ENCODE peak calls at places on chromosomes 16 and 17, in ten cellular contexts. V is right lobe of liver, J is MM.1S, K is endothelial cell, D is ascending aorta, F is GM12865, O is mammary epithelial cell, Q is fibroblast of lung, P is spleen, E is IMR-90. H is an unnamed sample.

GRCh38 chr17:56908061-56908542 is 5.7 kb downstream of the TRIM25 start:
- DNase-seq in V (peak; percentile 61), J (peak; percentile 65), K (no peak), D (peak; percentile 40), F (peak; percentile 87), O (no peak), Q (no peak), P (peak; percentile 96), E (no peak), H (no peak)

GRCh38 chr17:77572851-77573250 is 385.7 kb upstream of the TNRC6C start:
- DNase-seq in V (no peak), J (no peak), K (no peak), D (no peak), F (no peak), O (no peak), Q (no peak), P (peak; percentile 45), E (no peak), H (no peak)

GRCh38 chr16:88337021-88337420 is 45.7 kb upstream of the ZNF469 start:
- DNase-seq in V (no peak), J (no peak), K (no peak), D (no peak), F (no peak), O (no peak), Q (peak; percentile 61), P (no peak), E (peak; percentile 10), H (no peak)

GRCh38 chr17:10612957-10613744 is 44.0 kb downstream of the MYH3 start:
- DNase-seq in V (no peak), J (no peak), K (no peak), D (no peak), F (no peak), O (no peak), Q (peak; percentile 12), P (no peak), E (peak; percentile 45), H (no peak)

GRCh38 chr17:81253358-81254131 is 14.4 kb downstream of the NDUFAF8 start:
- DNase-seq in V (no peak), J (no peak), K (peak; percentile 61), D (no peak), F (peak; percentile 45), O (no peak), Q (peak; percentile 10), P (no peak), E (peak; percentile 31), H (no peak)

GRCh38 chr17:52064791-52065211 is 93.7 kb downstream of the CA10 start:
- DNase-seq in V (no peak), J (no peak), K (no peak), D (no peak), F (no peak), O (peak; percentile 25), Q (peak; percentile 57), P (no peak), E (no peak), H (no peak)

GRCh38 chr17:33854596-33854995 is 400.5 kb upstream of the CCL2 start:
- DNase-seq in V (no peak), J (no peak), K (no peak), D (no peak), F (no peak), O (no peak), Q (peak; percentile 62), P (no peak), E (no peak), H (no peak)

GRCh38 chr16:9370071-9370491 is 278.6 kb downstream of the HAPSTR1 start:
- DNase-seq in V (no peak), J (no peak), K (no peak), D (no peak), F (no peak), O (no peak), Q (no peak), P (no peak), E (no peak), H (no peak)

GRCh38 chr17:19664136-19664820 is 15.7 kb downstream of the ALDH3A2 start:
- DNase-seq in V (no peak), J (no peak), K (no peak), D (no peak), F (no peak), O (no peak), Q (no peak), P (no peak), E (no peak), H (no peak)

GRCh38 chr17:7839199-7839889 is 5.3 kb downstream of the KDM6B start:
- DNase-seq in V (peak; percentile 60), J (no peak), K (no peak), D (no peak), F (no peak), O (no peak), Q (no peak), P (peak; percentile 87), E (no peak), H (no peak)

GRCh38 chr17:36749493-36749892 is 148.1 kb downstream of the MRM1 start:
- DNase-seq in V (no peak), J (no peak), K (no peak), D (no peak), F (no peak), O (no peak), Q (no peak), P (peak; percentile 19), E (no peak), H (no peak)

GRCh38 chr17:70503449-70503848 is 334.1 kb downstream of the KCNJ2 start:
- DNase-seq in V (no peak), J (no peak), K (no peak), D (no peak), F (no peak), O (no peak), Q (no peak), P (no peak), E (no peak), H (peak; percentile 30)

GRCh38 chr17:50531428-50532025 is 1.0 kb upstream of the EPN3 start:
- DNase-seq in V (no peak), J (no peak), K (no peak), D (no peak), F (no peak), O (no peak), Q (no peak), P (no peak), E (no peak), H (no peak)

GRCh38 chr17:82548681-82549303 is 29.3 kb downstream of the FOXK2 start:
- DNase-seq in V (no peak), J (no peak), K (no peak), D (no peak), F (no peak), O (no peak), Q (peak; percentile 23), P (no peak), E (no peak), H (no peak)

GRCh38 chr16:80369559-80369958 is 171.2 kb upstream of the DYNLRB2 start:
- DNase-seq in V (no peak), J (peak; percentile 43), K (peak; percentile 24), D (no peak), F (peak; percentile 26), O (peak; percentile 39), Q (peak; percentile 59), P (no peak), E (peak; percentile 60), H (no peak)
- TF ChIP-seq CTCF in V (no peak), J (peak; percentile 47), K (no peak), D (peak; percentile 69), F (peak; percentile 45), O (peak; percentile 85), Q (peak; percentile 78), P (peak; percentile 24), E (peak; percentile 86), H (peak; percentile 86)

DNA sequence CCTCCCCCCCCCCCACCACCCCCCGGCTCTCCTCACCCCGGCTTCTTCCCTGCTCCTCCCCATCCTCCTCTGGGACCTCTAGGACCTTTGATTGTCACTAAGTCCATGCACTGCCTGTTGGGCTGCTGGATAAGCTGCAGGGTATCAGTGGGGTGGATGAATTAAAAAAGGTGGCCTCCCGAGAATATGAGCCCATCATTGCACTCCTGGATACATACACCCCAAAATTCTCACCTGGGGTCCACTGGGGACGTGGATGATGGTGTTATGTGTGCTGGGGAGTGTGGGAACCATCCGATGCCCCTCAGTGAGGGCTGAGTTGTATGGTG is 88.8 kb downstream of the IRF8 start:
- DNase-seq in V (no peak), J (no peak), K (no peak), D (no peak), F (no peak), O (no peak), Q (no peak), P (no peak), E (no peak), H (no peak)
- TF ChIP-seq CTCF in V (no peak), J (no peak), K (peak; percentile 47), D (no peak), F (no peak), O (no peak), Q (no peak), P (no peak), E (no peak), H (no peak)

GRCh38 chr17:45405250-45406086 is 27.2 kb downstream of the ARHGAP27 start:
- DNase-seq in V (no peak), J (no peak), K (no peak), D (no peak), F (no peak), O (no peak), Q (peak; percentile 15), P (peak; percentile 71), E (no peak), H (no peak)
- TF ChIP-seq CTCF in V (no peak), J (no peak), K (no peak), D (no peak), F (no peak), O (no peak), Q (no peak), P (no peak), E (no peak), H (no peak)

GRCh38 chr16:1026057-1026783 is 44.6 kb downstream of the SOX8 start:
- DNase-seq in V (no peak), J (no peak), K (no peak), D (no peak), F (no peak), O (no peak), Q (no peak), P (no peak), E (no peak), H (no peak)
- TF ChIP-seq CTCF in V (no peak), J (no peak), K (no peak), D (no peak), F (no peak), O (no peak), Q (no peak), P (no peak), E (no peak), H (no peak)

DNA sequence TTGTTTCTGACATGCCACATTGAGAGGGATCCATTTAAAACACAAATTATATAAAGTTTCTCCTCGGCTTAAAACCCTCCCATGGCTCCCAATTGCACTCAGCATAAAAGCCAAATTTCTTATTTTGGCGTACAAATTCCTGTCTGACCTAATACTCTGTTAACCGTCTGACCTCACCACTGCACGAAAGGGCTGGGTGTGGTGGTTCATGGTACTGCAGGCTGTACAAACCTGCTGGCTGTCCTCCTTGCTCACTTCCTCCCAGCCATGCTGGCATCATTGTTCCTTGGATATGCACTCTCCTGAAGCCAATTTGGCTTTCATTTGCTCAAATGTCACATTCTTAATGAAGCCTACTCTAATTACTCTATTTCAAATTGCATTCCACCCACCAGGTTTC is 301.6 kb upstream of the C16orf82 start:
- DNase-seq in V (no peak), J (no peak), K (peak; percentile 18), D (no peak), F (peak; percentile 13), O (no peak), Q (no peak), P (no peak), E (no peak), H (no peak)
- TF ChIP-seq CTCF in V (no peak), J (peak; percentile 23), K (peak; percentile 33), D (no peak), F (peak; percentile 46), O (peak; percentile 20), Q (peak; percentile 21), P (no peak), E (no peak), H (no peak)

H was measured in LNCaP clone FGC.